ENCODE peak calls at places on chromosomes 2 and 18, in four cellular contexts. H, T, J and E are unnamed samples.

GRCh38 chr2:16013571-16013970 is 73.2 kb downstream of the MYCN start:
- DNase-seq in H (no peak), T (no peak), J (no peak), E (peak)

GRCh38 chr2:11697103-11697871 is 27.3 kb upstream of the NTSR2 start:
- DNase-seq in H (no peak), T (peak), J (no peak), E (peak)

GRCh38 chr18:32930695-32931301 is 158.0 kb upstream of the KLHL14 start:
- DNase-seq in H (no peak), T (peak), J (no peak), E (no peak)

GRCh38 chr2:176642074-176642473 is 372.8 kb downstream of the MTX2 start:
- DNase-seq in H (no peak), T (no peak), J (no peak), E (no peak)

GRCh38 chr2:219541611-219542180 is 1.9 kb downstream of the CHPF start:
- DNase-seq in H (peak), T (peak), J (peak), E (peak)

GRCh38 chr2:15134957-15135356 is 426.2 kb downstream of the NBAS start:
- DNase-seq in H (no peak), T (no peak), J (no peak), E (no peak)

GRCh38 chr18:34929336-34929780 is 111.9 kb upstream of the MAPRE2 start:
- DNase-seq in H (no peak), T (peak), J (no peak), E (no peak)

GRCh38 chr2:104860141-104860790 is 6.4 kb downstream of the POU3F3 start:
- DNase-seq in H (no peak), T (no peak), J (no peak), E (no peak)

GRCh38 chr18:79400591-79401381 is 5.1 kb downstream of the NFATC1 start:
- DNase-seq in H (peak), T (no peak), J (no peak), E (no peak)

GRCh38 chr2:108392029-108392428 is 14.3 kb downstream of the SULT1C4 start:
- DNase-seq in H (no peak), T (no peak), J (no peak), E (no peak)
- H3K27ac ChIP-seq in H (no peak), T (no peak), J (no peak), E (no peak)

DNA sequence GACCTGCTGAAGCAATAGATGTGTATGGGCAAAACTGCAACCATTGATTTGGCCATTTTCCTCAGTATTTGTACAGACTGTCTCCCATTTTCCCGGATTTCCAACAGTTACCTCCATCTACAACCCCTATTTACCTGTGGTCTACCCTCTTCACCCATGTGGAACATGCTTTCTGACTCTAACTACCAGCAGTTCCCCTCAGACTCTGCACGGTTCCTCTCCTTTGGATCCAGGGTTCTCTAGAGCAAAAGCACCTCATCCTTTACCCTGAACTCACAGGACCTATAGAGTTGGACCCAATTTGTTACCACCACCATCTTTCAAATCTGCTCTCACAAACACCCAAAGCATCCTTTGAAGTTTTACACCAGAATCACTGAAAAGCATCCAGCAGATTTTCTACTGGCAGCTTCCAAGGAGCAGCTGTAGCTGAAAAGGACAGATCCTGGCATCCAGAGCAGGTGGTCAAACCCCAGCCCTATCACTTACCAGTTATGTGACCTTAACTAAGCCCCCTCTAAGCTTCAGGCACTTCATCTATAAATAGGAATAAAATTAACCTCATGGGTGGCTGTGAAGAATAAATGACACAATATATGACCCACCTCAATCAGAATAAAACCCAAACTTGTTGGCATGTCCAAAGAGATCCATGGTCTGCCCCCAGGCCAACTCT is 15.3 kb downstream of the CYTIP start:
- DNase-seq in H (no peak), T (no peak), J (no peak), E (no peak)
- TF ChIP-seq POLR2A in H (no peak), T (no peak), J (no peak), E (no peak)

DNA sequence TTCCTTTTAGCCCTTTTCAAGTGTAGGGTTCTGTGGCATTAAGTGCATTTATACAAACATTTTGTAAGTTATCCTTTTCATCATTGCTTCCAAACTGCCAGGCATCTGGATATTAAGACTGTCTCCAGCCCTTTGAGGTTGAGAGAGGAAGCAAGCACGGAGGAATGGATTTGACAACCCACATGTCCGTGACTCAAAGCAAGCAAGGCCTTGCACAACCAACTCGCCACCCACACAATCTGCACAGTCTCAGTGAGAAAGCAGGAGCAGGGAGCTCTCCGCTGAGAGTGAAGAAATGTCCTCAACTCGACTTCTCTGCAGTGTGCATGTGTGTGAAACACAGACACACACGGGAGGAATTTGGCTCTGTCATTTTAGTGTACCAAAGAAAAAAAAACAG is 65.5 kb downstream of the ATP8B1 start:
- DNase-seq in H (peak), T (peak), J (peak), E (peak)
- H3K27ac ChIP-seq in H (peak), T (peak), J (peak), E (peak)

DNA sequence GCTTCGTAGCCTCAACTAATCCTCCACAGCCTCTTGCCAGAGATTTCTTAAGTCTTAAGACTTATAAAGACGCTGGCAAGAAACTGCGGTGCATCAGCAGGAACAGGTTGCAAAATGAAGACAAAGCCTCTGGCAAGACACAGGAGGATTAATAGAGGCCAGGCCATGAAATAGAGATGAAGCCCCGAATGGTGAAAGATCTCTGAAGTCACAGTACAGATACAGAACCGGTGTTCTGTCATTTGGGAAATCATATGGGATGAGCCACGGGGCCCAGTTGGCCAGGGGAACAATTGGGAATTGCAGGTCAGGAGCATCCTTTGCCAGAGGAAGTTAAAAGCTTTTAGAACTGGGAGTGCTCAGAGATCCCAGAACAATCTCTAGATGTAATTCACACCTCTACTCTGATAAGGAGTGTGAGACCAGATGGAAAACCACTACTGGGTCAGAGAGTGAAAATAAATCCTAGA is 190.9 kb upstream of the FOSL2 start:
- DNase-seq in H (no peak), T (no peak), J (no peak), E (no peak)
- TF ChIP-seq POLR2A in H (no peak), T (no peak), J (no peak), E (no peak)

GRCh38 chr2:7102831-7103230 is 185.6 kb downstream of the RNF144A start:
- DNase-seq in H (no peak), T (no peak), J (no peak), E (no peak)
- H3K27ac ChIP-seq in H (no peak), T (no peak), J (no peak), E (no peak)